ENCODE peak calls at places on chromosomes 7 and 10, in six cellular contexts. Z, H, B, D, O and V are unnamed samples.

GRCh38 chr10:42992957-42993390 is 83.9 kb upstream of the RET start:
- DNase-seq in Z (no peak), H (no peak), B (no peak), D (no peak), O (no peak), V (no peak)

GRCh38 chr7:70178787-70179186 is 580.5 kb downstream of the AUTS2 start:
- DNase-seq in Z (peak), H (peak), B (peak), D (peak), O (no peak), V (no peak)

GRCh38 chr10:22259280-22259679 is 41.5 kb upstream of the EBLN1 start:
- DNase-seq in Z (no peak), H (no peak), B (no peak), D (peak), O (no peak), V (no peak)

GRCh38 chr7:158369290-158369689 is 218.3 kb downstream of the PTPRN2 start:
- DNase-seq in Z (no peak), H (no peak), B (no peak), D (no peak), O (no peak), V (no peak)

GRCh38 chr7:92402920-92403759 is 44.1 kb upstream of the GATAD1 start:
- DNase-seq in Z (peak), H (no peak), B (peak), D (no peak), O (no peak), V (no peak)

GRCh38 chr10:113680172-113681111 is 730 bp downstream of the CASP7 start:
- DNase-seq in Z (peak), H (peak), B (peak), D (peak), O (peak), V (peak)

GRCh38 chr7:17396692-17397091 is 98.2 kb downstream of the AHR start:
- DNase-seq in Z (no peak), H (no peak), B (no peak), D (no peak), O (no peak), V (no peak)

GRCh38 chr7:141587304-141587703 is 36.1 kb downstream of the AGK start:
- DNase-seq in Z (no peak), H (no peak), B (no peak), D (no peak), O (no peak), V (no peak)

GRCh38 chr10:107545717-107546116 is 381.2 kb upstream of the SORCS1 start:
- DNase-seq in Z (no peak), H (no peak), B (no peak), D (no peak), O (no peak), V (no peak)

GRCh38 chr10:95221124-95221523 is 27.1 kb downstream of the ACSM6 start:
- DNase-seq in Z (peak), H (no peak), B (peak), D (no peak), O (no peak), V (no peak)

GRCh38 chr7:23275906-23276305 is 23.2 kb upstream of the MALSU1 start:
- DNase-seq in Z (no peak), H (peak), B (no peak), D (peak), O (no peak), V (no peak)

GRCh38 chr10:12717981-12718707 is 283.4 kb downstream of the CCDC3 start:
- DNase-seq in Z (peak), H (no peak), B (no peak), D (no peak), O (no peak), V (no peak)

GRCh38 chr7:93148135-93148534 is at the start of gene SAMD9L:
- DNase-seq in Z (peak), H (no peak), B (peak), D (peak), O (no peak), V (no peak)

GRCh38 chr10:16867990-16868389 is 50.8 kb upstream of the RSU1 start:
- DNase-seq in Z (no peak), H (no peak), B (no peak), D (no peak), O (no peak), V (no peak)

GRCh38 chr7:74306737-74307469 is 17.7 kb downstream of the CLIP2 start:
- DNase-seq in Z (peak), H (no peak), B (peak), D (no peak), O (no peak), V (no peak)

GRCh38 chr7:148546857-148547256 is 43.7 kb upstream of the C7orf33 start:
- DNase-seq in Z (no peak), H (no peak), B (no peak), D (no peak), O (no peak), V (no peak)

GRCh38 chr7:22355620-22356009 is 1.3 kb downstream of the RAPGEF5 start:
- DNase-seq in Z (no peak), H (no peak), B (no peak), D (no peak), O (no peak), V (no peak)

GRCh38 chr7:54897891-54898290 is 120.9 kb upstream of the EGFR start:
- DNase-seq in Z (no peak), H (no peak), B (no peak), D (no peak), O (no peak), V (no peak)

GRCh38 chr10:56298941-56299340 is 62.1 kb downstream of the ZWINT start:
- DNase-seq in Z (no peak), H (no peak), B (no peak), D (no peak), O (no peak), V (no peak)

GRCh38 chr7:17521437-17521836 is 223.0 kb downstream of the AHR start:
- DNase-seq in Z (peak), H (no peak), B (peak), D (no peak), O (no peak), V (no peak)

GRCh38 chr10:8057636-8058273 is 3.3 kb downstream of the GATA3 start:
- DNase-seq in Z (no peak), H (no peak), B (no peak), D (no peak), O (no peak), V (no peak)

GRCh38 chr7:150390206-150390605 is 11.1 kb downstream of the ZNF775 start:
- DNase-seq in Z (peak), H (no peak), B (no peak), D (no peak), O (no peak), V (no peak)

GRCh38 chr10:125000366-125001312 is 58.7 kb downstream of the ZRANB1 start:
- DNase-seq in Z (no peak), H (no peak), B (no peak), D (no peak), O (no peak), V (no peak)

GRCh38 chr7:12951397-12951801 is 264.0 kb downstream of the ARL4A start:
- DNase-seq in Z (peak), H (no peak), B (peak), D (no peak), O (no peak), V (no peak)

GRCh38 chr10:56095506-56096225 is 265.4 kb downstream of the ZWINT start:
- DNase-seq in Z (no peak), H (no peak), B (no peak), D (no peak), O (no peak), V (no peak)

GRCh38 chr7:108385834-108386422 is 70.3 kb downstream of the NRCAM start:
- DNase-seq in Z (no peak), H (peak), B (peak), D (no peak), O (no peak), V (no peak)

GRCh38 chr10:13001041-13001886 is at the start of gene CCDC3:
- DNase-seq in Z (peak), H (peak), B (no peak), D (peak), O (no peak), V (no peak)

GRCh38 chr7:151272877-151273276 is 24.4 kb upstream of the SMARCD3 start:
- DNase-seq in Z (no peak), H (no peak), B (no peak), D (no peak), O (no peak), V (no peak)

GRCh38 chr10:50497758-50498157 is 126.0 kb downstream of the SGMS1 start:
- DNase-seq in Z (peak), H (no peak), B (peak), D (no peak), O (no peak), V (no peak)

GRCh38 chr7:24967696-24968095 is 12.3 kb downstream of the OSBPL3 start:
- DNase-seq in Z (no peak), H (no peak), B (no peak), D (no peak), O (no peak), V (no peak)

GRCh38 chr7:84190016-84190705 is 4.4 kb downstream of the SEMA3A start:
- DNase-seq in Z (no peak), H (no peak), B (no peak), D (no peak), O (no peak), V (no peak)